ENCODE peak calls at places on chromosomes 3 and 15, in seven cellular contexts. Q, B, N, D, G, F and R are unnamed samples.

GRCh38 chr3:11699083-11699427 is 55.3 kb upstream of the VGLL4 start:
- DNase-seq in F (no peak), Q (peak), G (no peak), D (peak), N (peak), B (no peak), R (no peak)

GRCh38 chr3:26484140-26484539 is 138.4 kb upstream of the LRRC3B start:
- DNase-seq in B (no peak), F (peak), G (no peak), Q (no peak), D (no peak), N (no peak), R (peak)

GRCh38 chr3:138296639-138297038 is 33.0 kb downstream of the NME9 start:
- DNase-seq in F (no peak), Q (no peak), D (no peak), B (no peak), N (no peak), G (no peak), R (no peak)

GRCh38 chr3:78604328-78604727 is 1163.5 kb downstream of the ROBO1 start:
- DNase-seq in Q (peak), F (no peak), N (peak), B (no peak), D (no peak), G (no peak), R (no peak)

GRCh38 chr3:143249014-143249413 is 129.4 kb downstream of the CHST2 start:
- DNase-seq in F (no peak), B (no peak), N (no peak), D (no peak), Q (no peak), G (no peak), R (no peak)

GRCh38 chr15:52485290-52485689 is 43.4 kb downstream of the MYO5A start:
- DNase-seq in Q (no peak), B (no peak), D (no peak), G (no peak), F (no peak), N (no peak), R (no peak)

GRCh38 chr3:180870008-180870733 is 42.3 kb upstream of the FXR1 start:
- DNase-seq in D (no peak), G (no peak), F (peak), Q (peak), B (peak), N (no peak), R (peak)

GRCh38 chr3:185069583-185070030 is 83.3 kb downstream of the C3orf70 start:
- DNase-seq in N (no peak), F (peak), G (no peak), Q (no peak), B (no peak), D (no peak), R (no peak)

GRCh38 chr15:51589881-51590570 is 32.5 kb downstream of the DMXL2 start:
- DNase-seq in D (no peak), G (no peak), Q (no peak), N (no peak), F (no peak), B (no peak), R (no peak)

GRCh38 chr3:171072432-171072831 is 45.9 kb upstream of the SLC2A2 start:
- DNase-seq in G (no peak), N (no peak), D (no peak), B (no peak), Q (no peak), F (no peak), R (no peak)

GRCh38 chr3:38125305-38126120 is 11.4 kb downstream of the ACAA1 start:
- DNase-seq in B (no peak), D (no peak), Q (no peak), N (no peak), G (no peak), F (no peak), R (no peak)

GRCh38 chr3:129595544-129596193 is 10.8 kb downstream of the PLXND1 start:
- DNase-seq in F (no peak), G (no peak), D (no peak), Q (peak), N (no peak), B (no peak), R (no peak)

GRCh38 chr3:45689787-45690145 is 570 bp downstream of the SACM1L start:
- DNase-seq in D (no peak), N (no peak), F (no peak), G (no peak), Q (no peak), B (no peak), R (no peak)

GRCh38 chr3:177108648-177109047 is 88.6 kb downstream of the TBL1XR1 start:
- DNase-seq in Q (no peak), F (no peak), D (no peak), B (no peak), G (no peak), N (no peak), R (no peak)

GRCh38 chr15:72238586-72238985 is 7.6 kb upstream of the PKM start:
- DNase-seq in B (no peak), N (no peak), G (no peak), D (no peak), Q (no peak), F (no peak), R (no peak)

GRCh38 chr3:111782943-111783342 is 76.1 kb upstream of the PHLDB2 start:
- DNase-seq in F (no peak), B (no peak), Q (no peak), G (no peak), N (no peak), D (no peak), R (no peak)

GRCh38 chr3:101228441-101228840 is 91.9 kb downstream of the IMPG2 start:
- DNase-seq in D (no peak), F (no peak), G (no peak), N (no peak), Q (no peak), B (no peak), R (no peak)

GRCh38 chr3:101235048-101235447 is 85.3 kb downstream of the IMPG2 start:
- DNase-seq in B (no peak), F (no peak), N (no peak), D (no peak), Q (no peak), G (no peak), R (no peak)

GRCh38 chr3:101230618-101231017 is 89.8 kb downstream of the IMPG2 start:
- DNase-seq in B (no peak), N (no peak), G (no peak), F (no peak), D (no peak), Q (no peak), R (no peak)

GRCh38 chr3:101224739-101225138 is 95.6 kb downstream of the IMPG2 start:
- DNase-seq in F (no peak), N (no peak), D (no peak), Q (no peak), B (no peak), G (no peak), R (no peak)

DNA sequence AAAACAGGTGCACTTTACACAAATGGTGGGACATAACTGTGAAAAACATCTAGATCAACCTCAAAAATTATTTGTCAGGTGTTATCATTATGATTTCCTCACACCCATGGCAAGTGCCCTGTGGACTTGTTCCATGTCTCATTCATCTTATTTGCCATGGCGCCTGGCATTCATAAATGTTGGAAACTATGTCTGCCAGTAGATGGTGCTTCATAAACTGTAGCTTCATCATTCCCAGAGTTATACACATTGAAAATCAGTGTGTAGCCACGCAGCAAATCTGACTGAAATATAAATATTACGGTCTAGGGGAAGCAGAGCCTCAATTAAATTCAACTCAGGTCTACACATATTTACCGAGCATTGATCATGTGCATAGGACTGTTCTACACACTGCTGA is 90.7 kb downstream of the IMPG2 start:
- DNase-seq in Q (no peak), D (no peak), N (no peak), F (no peak), G (no peak), B (no peak), R (no peak)
- TF ChIP-seq CTCF in Q (peak), D (no peak), N (no peak), F (no peak), G (no peak), B (no peak), R (no peak)

DNA sequence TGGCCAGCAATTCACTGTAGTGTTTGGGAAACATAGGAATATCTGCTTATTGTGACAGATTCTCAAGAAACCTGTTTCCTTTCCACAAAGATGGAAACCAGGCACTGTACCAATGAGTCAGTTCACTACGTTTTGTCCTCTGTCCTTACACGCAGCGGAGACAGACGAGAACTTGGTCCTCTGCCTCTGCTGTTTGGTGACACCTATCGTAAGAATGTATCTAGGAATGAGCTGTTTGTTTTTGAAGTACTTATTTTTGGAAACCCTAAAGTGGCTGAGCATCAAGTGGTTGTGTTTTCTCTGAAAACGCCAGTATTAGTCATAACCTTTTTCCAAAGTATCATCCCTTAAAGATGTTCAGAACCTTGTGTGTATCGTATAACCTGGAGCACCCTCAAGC is 93.0 kb downstream of the PGPEP1L start:
- DNase-seq in D (no peak), F (no peak), B (no peak), G (no peak), N (peak), Q (peak), R (no peak)
- TF ChIP-seq CTCF in D (no peak), F (no peak), B (no peak), G (no peak), N (no peak), Q (no peak), R (no peak)

DNA sequence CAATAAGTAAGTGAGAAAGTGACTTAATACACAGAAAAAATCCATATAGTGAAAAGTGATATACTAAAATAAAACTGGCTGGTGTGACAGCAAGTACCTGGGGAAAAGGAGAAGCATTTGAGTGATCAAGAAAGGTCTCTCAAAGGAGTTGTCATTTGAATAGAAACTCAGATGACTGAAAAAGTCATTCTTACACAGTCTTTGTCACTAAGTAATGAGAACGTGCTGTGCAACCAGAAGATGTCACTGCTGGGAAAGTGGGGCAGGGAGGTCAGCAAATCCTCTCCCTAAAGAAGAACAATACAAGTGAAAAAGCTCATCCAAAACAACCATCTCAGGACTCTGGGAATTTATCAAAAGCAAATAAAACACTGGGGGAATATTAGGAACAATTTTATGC is 317.5 kb upstream of the TRIM42 start:
- DNase-seq in B (no peak), G (no peak), Q (no peak), D (no peak), N (no peak), F (no peak), R (no peak)
- TF ChIP-seq CTCF in B (no peak), G (no peak), Q (peak), D (no peak), N (no peak), F (no peak), R (no peak)

GRCh38 chr15:57866149-57866736 is 159.7 kb downstream of the POLR2M start:
- DNase-seq in Q (peak), N (peak), B (peak), D (no peak), G (peak), F (peak), R (peak)

GRCh38 chr15:57872281-57873010 is 165.9 kb downstream of the POLR2M start:
- DNase-seq in F (no peak), N (no peak), D (no peak), G (no peak), Q (no peak), B (no peak), R (no peak)

GRCh38 chr15:57865294-57865693 is 158.8 kb downstream of the POLR2M start:
- DNase-seq in N (peak), B (no peak), F (no peak), G (no peak), Q (no peak), D (no peak), R (peak)

GRCh38 chr15:57862761-57863160 is 156.2 kb downstream of the POLR2M start:
- DNase-seq in B (no peak), F (no peak), Q (no peak), N (no peak), G (no peak), D (no peak), R (no peak)

GRCh38 chr15:57867970-57868791 is 161.7 kb downstream of the POLR2M start:
- DNase-seq in F (no peak), D (no peak), Q (no peak), B (no peak), G (no peak), N (no peak), R (no peak)
- TF ChIP-seq CTCF in F (no peak), D (no peak), Q (no peak), B (no peak), G (no peak), N (no peak), R (no peak)

GRCh38 chr3:40073310-40074007 is 236.0 kb upstream of the EIF1B start:
- DNase-seq in B (no peak), G (no peak), D (no peak), F (peak), Q (no peak), N (no peak), R (no peak)
- TF ChIP-seq CTCF in B (no peak), G (no peak), D (no peak), F (no peak), Q (no peak), N (no peak), R (peak)

DNA sequence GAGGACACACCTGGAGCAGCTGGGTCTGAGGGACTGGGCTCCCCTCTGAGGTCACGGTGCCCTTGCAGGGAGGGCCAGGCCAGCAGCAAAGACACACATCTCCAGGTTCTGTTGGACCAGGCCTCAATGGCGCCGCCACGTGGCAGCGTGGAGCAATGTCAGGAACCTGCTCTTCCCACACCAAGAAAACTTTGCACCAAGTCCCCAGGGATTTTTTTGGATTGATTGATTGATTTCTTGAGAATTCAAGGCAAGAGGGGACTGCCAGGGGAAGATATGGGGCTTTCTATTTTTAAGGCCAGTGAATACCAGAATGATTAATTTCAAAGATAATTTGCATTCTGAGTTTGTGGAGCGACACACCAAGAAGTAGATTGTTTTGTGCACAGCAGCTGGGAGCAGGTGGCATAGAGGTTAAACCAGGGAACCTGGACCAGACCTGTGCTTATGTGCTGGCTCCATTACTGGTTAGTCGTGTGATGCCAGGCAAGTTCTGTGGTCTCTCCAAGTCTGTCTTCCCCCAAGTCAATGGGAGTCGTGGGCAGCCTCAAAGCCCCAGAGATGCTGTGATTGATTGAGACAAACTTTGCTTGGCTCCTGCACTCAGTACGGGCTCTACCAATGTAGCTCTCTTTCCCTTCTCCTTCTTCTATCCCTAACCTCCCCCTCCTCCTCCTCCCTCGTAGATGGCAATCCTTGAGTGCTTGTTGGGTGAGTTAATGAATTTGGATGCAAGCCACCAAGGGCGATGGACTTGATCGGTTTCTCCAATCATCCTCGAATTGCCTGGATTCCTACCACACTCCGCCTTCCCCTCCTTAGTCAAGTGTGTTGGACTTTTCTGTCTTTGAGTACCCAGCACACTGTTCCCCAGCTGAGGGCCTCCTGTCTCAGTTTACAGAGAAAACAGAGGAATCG is 96.2 kb upstream of the TRPM1 start:
- DNase-seq in N (no peak), D (no peak), Q (peak), F (peak), G (peak), B (peak), R (no peak)
- TF ChIP-seq CTCF in N (peak), D (peak), Q (peak), F (peak), G (peak), B (peak), R (no peak)

GRCh38 chr15:99511529-99511864 is 54.3 kb upstream of the MEF2A start:
- DNase-seq in D (no peak), B (no peak), N (no peak), G (no peak), F (no peak), Q (peak), R (no peak)

GRCh38 chr15:99514306-99514705 is 51.5 kb upstream of the MEF2A start:
- DNase-seq in F (no peak), D (no peak), G (no peak), Q (no peak), N (no peak), B (no peak), R (no peak)

GRCh38 chr15:99508807-99509311 is 56.9 kb upstream of the MEF2A start:
- DNase-seq in G (no peak), B (no peak), D (no peak), Q (no peak), F (no peak), N (no peak), R (no peak)

GRCh38 chr15:99509686-99510461 is 55.9 kb upstream of the MEF2A start:
- DNase-seq in F (no peak), N (no peak), D (no peak), Q (no peak), B (no peak), G (no peak), R (no peak)

GRCh38 chr15:99511865-99512632 is 53.7 kb upstream of the MEF2A start:
- DNase-seq in F (no peak), B (no peak), D (no peak), G (no peak), N (no peak), Q (peak), R (no peak)
- TF ChIP-seq CTCF in F (no peak), B (no peak), D (no peak), G (no peak), N (no peak), Q (no peak), R (no peak)

GRCh38 chr3:52893723-52894122 is 3.6 kb downstream of the STIMATE start:
- DNase-seq in D (no peak), F (no peak), N (no peak), G (no peak), Q (no peak), B (no peak), R (no peak)

GRCh38 chr3:52892290-52892624 is 5.1 kb downstream of the STIMATE start:
- DNase-seq in D (no peak), G (no peak), N (no peak), F (no peak), B (no peak), Q (no peak), R (no peak)

GRCh38 chr3:52891164-52891563 is 6.2 kb downstream of the STIMATE start:
- DNase-seq in N (no peak), G (peak), B (no peak), F (no peak), Q (no peak), D (no peak), R (no peak)

GRCh38 chr3:52891615-52892081 is 5.7 kb downstream of the STIMATE start:
- DNase-seq in Q (peak), F (no peak), N (no peak), D (no peak), B (no peak), G (peak), R (no peak)

DNA sequence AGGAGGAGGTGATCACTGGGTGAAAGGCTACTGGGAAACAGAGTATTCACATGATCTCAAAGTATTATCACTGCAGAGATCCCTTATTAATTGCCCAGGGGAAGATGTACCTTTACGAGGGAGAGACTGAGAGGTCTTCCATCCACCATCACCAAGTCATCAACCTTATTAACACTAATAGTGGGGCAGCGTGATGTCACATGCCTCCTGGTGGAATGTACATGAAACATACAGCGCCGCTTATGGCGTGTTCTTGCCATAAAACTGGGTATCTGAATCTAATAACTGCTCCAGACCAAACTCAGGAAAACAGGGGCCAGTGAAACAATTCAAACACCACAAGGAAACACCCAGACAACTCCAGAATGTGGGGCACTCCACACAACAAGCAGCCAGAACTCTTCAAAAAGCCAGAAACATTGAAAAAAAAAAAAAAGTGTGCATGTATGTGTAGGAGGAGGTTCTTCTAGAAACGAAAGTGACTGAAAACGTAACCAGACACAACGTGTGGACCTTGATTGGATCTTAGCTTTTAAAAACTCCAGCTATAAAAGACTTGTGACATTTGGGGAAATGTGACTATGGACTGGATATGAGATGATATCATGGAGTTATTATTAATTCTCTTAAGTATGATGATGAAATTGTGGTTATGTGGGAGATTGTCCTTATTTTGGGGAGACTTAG is 4.6 kb downstream of the STIMATE start:
- DNase-seq in D (no peak), F (no peak), G (no peak), B (no peak), Q (peak), N (no peak), R (no peak)
- TF ChIP-seq CTCF in D (no peak), F (no peak), G (no peak), B (no peak), Q (peak), N (no peak), R (no peak)